ENCODE peak calls at places on chromosomes 6 and 20, in four cellular contexts. K is neural crest cell, F is retinal pigment epithelial cell, P is lower leg skin. X is an unnamed sample.

GRCh38 chr20:22567944-22568871 is 16.2 kb downstream of the FOXA2 start:
- DNase-seq in K (no peak), F (no peak), P (no peak), X (no peak)

GRCh38 chr20:44911264-44911921 is 1.5 kb downstream of the PABPC1L start:
- DNase-seq in K (peak), F (no peak), P (no peak), X (peak)

GRCh38 chr6:112571486-112571885 is 224.4 kb downstream of the RFPL4B start:
- DNase-seq in K (no peak), F (no peak), P (no peak), X (peak)

GRCh38 chr6:52288216-52288615 is 3.7 kb upstream of the MCM3 start:
- DNase-seq in K (no peak), F (no peak), P (no peak), X (no peak)

GRCh38 chr20:63054103-63054474 is 47.3 kb upstream of the BHLHE23 start:
- DNase-seq in K (no peak), F (no peak), P (no peak), X (no peak)

GRCh38 chr20:51469578-51470520 is 72.7 kb downstream of the NFATC2 start:
- DNase-seq in K (no peak), F (no peak), P (no peak), X (no peak)

GRCh38 chr20:11051146-11051545 is 377.3 kb upstream of the JAG1 start:
- DNase-seq in K (no peak), F (no peak), P (no peak), X (no peak)

GRCh38 chr6:139381216-139381615 is 6.8 kb upstream of the CITED2 start:
- DNase-seq in K (no peak), F (no peak), P (no peak), X (peak)

GRCh38 chr6:122730775-122731386 is 48.6 kb upstream of the FABP7 start:
- DNase-seq in K (peak), F (no peak), P (no peak), X (peak)

GRCh38 chr20:11981366-11981947 is 63.8 kb downstream of the BTBD3 start:
- DNase-seq in K (no peak), F (no peak), P (no peak), X (no peak)

GRCh38 chr6:2412731-2413130 is 167.3 kb upstream of the GMDS start:
- DNase-seq in K (no peak), F (no peak), P (no peak), X (peak)

GRCh38 chr6:138227316-138227781 is 9.1 kb upstream of the PBOV1 start:
- DNase-seq in K (no peak), F (no peak), P (no peak), X (no peak)

GRCh38 chr6:142822882-142823578 is 121.9 kb downstream of the HIVEP2 start:
- DNase-seq in K (no peak), F (no peak), P (no peak), X (no peak)

GRCh38 chr20:1935696-1936366 is 40.6 kb downstream of the SIRPA start:
- DNase-seq in K (no peak), F (no peak), P (no peak), X (no peak)

GRCh38 chr6:155493694-155494143 is 38.1 kb upstream of the NOX3 start:
- DNase-seq in K (no peak), F (peak), P (peak), X (peak)

GRCh38 chr6:138643210-138643609 is 130.4 kb upstream of the CCDC28A start:
- DNase-seq in K (no peak), F (no peak), P (no peak), X (no peak)

GRCh38 chr6:3022765-3023662 is 23.3 kb downstream of the NQO2 start:
- DNase-seq in K (no peak), F (no peak), P (no peak), X (no peak)

GRCh38 chr20:5080384-5080877 is 39.3 kb downstream of the PCNA start:
- DNase-seq in K (no peak), F (no peak), P (peak), X (peak)

DNA sequence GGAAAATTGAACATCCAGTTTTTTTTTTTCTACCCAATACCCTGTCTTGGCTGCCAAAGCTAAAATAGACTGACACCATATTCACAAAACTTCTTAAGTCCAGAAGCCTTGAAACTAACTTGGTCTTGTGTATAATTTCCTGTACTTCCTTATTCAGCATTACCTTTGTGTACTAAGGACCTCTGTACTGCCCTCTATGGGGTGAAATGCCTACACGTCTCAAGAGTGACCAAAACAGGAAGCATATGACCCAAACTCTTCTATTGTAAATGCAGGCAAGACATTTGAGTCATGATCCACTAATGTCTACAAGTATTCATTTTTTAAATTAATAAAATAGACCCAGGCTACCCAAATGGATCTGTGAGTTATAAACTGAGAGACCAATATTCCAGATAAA is 50.4 kb downstream of the HMGCLL1 start:
- DNase-seq in K (no peak), F (no peak), P (no peak), X (peak)
- TF ChIP-seq CTCF in K (peak), F (peak), P (no peak), X (peak)

DNA sequence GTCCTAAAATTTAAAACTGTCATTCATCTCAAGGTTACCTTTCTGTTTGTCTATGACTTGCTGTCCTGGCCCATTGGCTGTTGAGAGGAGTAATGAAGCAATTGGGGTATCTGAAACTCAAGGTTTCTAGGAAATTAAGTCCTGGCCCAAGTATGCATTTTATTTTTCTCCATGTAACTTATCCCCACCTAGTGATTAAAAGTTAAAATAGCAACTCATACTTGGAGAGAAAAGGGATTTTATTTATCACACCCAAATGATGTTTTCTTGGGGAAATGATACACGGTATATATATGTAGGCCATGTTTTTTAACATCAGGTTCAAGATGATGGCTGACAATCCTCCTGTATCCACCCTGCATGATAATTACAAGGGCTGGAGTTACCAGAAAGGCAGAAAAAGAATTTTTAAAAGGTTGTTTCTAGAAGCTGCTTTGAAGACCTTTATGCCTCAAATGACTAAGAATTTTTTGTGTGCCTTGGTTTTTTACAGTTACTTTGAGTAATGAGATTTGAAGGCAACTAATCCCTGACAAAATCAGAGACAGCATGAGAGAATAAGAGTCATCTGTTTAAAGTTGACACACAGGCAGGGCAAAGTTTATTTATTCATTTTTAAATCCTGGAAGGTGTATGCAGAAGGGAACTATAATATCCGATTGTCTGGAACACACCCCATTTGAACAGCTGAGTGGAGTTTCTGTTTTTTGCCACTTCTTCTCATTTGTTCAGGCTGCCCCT is 28.9 kb upstream of the C6orf58 start:
- DNase-seq in K (no peak), F (no peak), P (no peak), X (peak)
- TF ChIP-seq CTCF in K (no peak), F (peak), P (no peak), X (peak)

GRCh38 chr6:129493396-129493902 is 216.5 kb downstream of the ARHGAP18 start:
- DNase-seq in K (no peak), F (peak), P (no peak), X (peak)

GRCh38 chr6:129492260-129492659 is 217.7 kb downstream of the ARHGAP18 start:
- DNase-seq in K (no peak), F (no peak), P (no peak), X (no peak)

GRCh38 chr6:129491436-129491835 is 218.5 kb downstream of the ARHGAP18 start:
- DNase-seq in K (no peak), F (peak), P (no peak), X (peak)

GRCh38 chr6:129494099-129494498 is 215.9 kb downstream of the ARHGAP18 start:
- DNase-seq in K (no peak), F (no peak), P (no peak), X (peak)

GRCh38 chr6:129494586-129494985 is 215.4 kb downstream of the ARHGAP18 start:
- DNase-seq in K (no peak), F (no peak), P (no peak), X (no peak)
- TF ChIP-seq CTCF in K (no peak), F (no peak), P (no peak), X (no peak)

DNA sequence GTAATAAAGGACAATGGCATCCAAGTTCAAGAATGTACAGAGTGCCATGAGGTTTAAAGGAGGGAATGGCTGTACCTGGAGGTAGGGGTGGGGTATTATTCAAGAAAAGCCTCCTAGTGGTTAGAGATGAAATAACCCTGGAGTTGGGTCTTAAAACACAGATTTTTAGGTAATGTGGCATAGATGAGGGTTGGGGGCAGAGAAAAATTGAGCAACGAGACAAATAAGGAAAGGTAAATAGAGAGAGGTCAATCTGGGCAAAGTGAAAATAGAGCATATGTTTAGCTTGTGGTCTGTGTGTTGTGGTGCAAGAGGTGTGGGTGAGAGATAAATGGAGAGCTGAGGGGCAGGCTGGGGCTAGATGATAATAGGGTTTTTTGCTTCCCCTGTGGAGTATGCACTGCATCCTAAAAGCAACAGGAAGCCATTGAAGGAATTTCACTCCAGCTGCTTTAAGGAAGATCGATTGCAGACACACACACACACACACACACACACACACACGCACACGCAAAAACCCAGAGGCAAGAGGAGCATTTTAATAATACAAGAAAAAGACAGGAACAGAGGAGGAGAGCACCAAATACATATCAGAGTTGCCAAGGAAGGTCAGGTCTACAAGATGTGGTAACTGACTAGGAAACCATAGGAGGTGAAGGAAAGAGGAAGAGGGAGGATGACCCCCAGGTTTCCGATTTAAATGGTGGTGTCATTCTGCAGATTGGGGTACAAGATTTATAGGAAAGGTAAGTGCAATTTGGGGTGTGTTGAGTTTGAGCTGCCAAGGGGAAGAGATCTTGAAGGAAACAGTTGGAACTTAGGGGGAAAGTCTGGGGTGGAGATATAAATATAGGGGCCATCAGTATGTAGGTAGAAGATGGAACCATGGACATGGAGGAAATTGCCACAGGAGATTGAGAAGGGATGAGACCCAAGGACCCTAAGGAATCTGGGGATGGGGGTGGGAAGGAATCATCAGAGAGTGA is 31.3 kb upstream of the ADGRF1 start:
- DNase-seq in K (no peak), F (no peak), P (no peak), X (peak)
- TF ChIP-seq CTCF in K (peak), F (peak), P (no peak), X (peak)

DNA sequence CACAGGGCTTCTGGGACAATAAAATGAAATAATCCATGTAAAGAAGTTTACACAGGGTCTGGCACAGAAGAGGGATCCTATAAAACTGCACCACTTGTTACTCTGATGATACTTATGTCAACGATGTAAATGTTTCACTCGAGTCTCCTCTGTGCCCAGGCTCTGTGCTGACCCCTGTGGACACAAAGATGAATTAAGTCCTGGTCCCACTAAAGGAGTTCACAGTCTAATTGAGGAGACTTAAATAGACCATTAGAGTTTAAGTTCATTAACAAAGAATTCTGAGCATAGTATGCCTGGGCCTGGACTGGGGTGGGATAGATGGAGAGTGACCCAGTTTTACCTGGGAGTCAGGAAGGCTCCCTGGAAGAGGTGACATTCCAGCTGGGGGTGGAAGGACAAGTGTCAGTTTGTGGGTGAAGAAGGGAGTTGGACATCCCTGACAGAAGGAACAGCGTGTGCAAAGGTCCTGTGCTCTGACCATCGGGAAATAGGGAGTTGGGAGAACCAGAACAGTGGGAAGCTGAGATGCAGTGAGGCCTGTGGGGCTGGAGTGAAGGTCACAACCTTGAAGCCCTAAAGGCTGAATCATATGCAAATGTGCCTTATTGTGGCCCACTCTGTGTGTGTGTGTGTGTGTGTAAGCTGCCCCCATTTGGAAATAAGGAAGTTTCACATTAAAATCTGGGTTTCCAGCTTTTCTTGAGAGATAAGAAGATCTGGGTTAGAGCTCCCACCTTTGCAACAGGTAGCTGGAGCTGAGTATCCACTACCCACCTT is 1.1 kb downstream of the OCSTAMP start:
- DNase-seq in K (no peak), F (no peak), P (no peak), X (no peak)
- TF ChIP-seq CTCF in K (no peak), F (no peak), P (no peak), X (no peak)

GRCh38 chr6:87174078-87174579 is 18.8 kb downstream of the ZNF292 start:
- DNase-seq in K (no peak), F (no peak), P (no peak), X (no peak)
- TF ChIP-seq CTCF in K (no peak), F (no peak), P (no peak), X (no peak)

DNA sequence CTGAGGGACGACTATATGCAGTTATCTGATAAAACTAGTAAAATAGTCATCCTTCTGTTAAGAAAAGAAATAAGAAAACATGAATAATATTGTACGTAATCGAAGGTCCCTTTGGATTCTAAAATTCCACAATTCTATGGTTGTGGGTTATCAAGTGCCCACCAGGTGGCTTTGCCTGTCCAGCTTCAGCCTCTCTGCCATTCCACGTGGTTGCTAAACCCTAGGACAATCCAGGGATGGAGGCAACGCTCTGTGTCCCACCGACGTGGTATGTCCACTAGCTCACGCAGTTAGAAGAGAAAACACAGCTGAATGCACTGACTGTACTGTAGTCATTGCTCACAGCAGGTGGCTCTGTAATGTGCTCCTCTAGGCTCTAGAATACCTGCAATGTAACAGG is 349.3 kb downstream of the FARS2 start:
- DNase-seq in K (no peak), F (no peak), P (no peak), X (no peak)
- TF ChIP-seq CTCF in K (no peak), F (no peak), P (no peak), X (peak)